ENCODE peak calls at places on chromosomes 1 and 21, in four cellular contexts. A, L, I and K are unnamed samples.

GRCh38 chr1:169795687-169796086 is 980 bp upstream of the METTL18 start:
- DNase-seq in L (no peak), I (no peak), A (no peak), K (peak)

GRCh38 chr1:39673215-39673614 is 1.3 kb upstream of the NT5C1A start:
- DNase-seq in I (no peak), A (no peak), L (no peak), K (no peak)

GRCh38 chr1:243354511-243355153 is 98.8 kb downstream of the SDCCAG8 start:
- DNase-seq in L (no peak), A (no peak), I (no peak), K (no peak)

GRCh38 chr1:47444578-47445465 is 7.0 kb downstream of the FOXD2 start:
- DNase-seq in L (no peak), A (no peak), I (no peak), K (no peak)

GRCh38 chr1:215631489-215631888 is 64.4 kb downstream of the KCTD3 start:
- DNase-seq in L (no peak), I (no peak), A (no peak), K (no peak)

GRCh38 chr1:150973258-150973825 is 1.3 kb downstream of the CERS2 start:
- DNase-seq in I (no peak), L (no peak), A (no peak), K (peak)

GRCh38 chr1:53134961-53135734 is 7.3 kb downstream of the SLC1A7 start:
- DNase-seq in A (no peak), L (no peak), I (no peak), K (peak)

GRCh38 chr1:116331523-116331922 is 41.5 kb upstream of the ATP1A1 start:
- DNase-seq in L (no peak), I (no peak), A (no peak), K (no peak)

GRCh38 chr1:176696109-176696508 is 233.1 kb downstream of the PAPPA2 start:
- DNase-seq in L (no peak), I (no peak), A (no peak), K (no peak)

GRCh38 chr1:201272838-201273237 is 10.5 kb upstream of the PKP1 start:
- DNase-seq in I (no peak), L (no peak), A (no peak), K (no peak)

GRCh38 chr1:53288247-53289049 is 39.4 kb downstream of the LRP8 start:
- DNase-seq in L (no peak), I (no peak), A (no peak), K (no peak)

GRCh38 chr1:181089017-181089776 is 697 bp downstream of the IER5 start:
- DNase-seq in L (no peak), A (no peak), I (no peak), K (peak)

GRCh38 chr1:171743014-171743870 is 1.4 kb upstream of the VAMP4 start:
- DNase-seq in A (no peak), L (no peak), I (no peak), K (no peak)

GRCh38 chr1:243982451-243983018 is 68.5 kb upstream of the ZBTB18 start:
- DNase-seq in L (peak), I (peak), A (no peak), K (no peak)

GRCh38 chr1:201376464-201377374 is 761 bp downstream of the TNNT2 start:
- DNase-seq in L (peak), A (no peak), I (peak), K (peak)

GRCh38 chr1:83791821-83792437 is 207.0 kb downstream of the TTLL7 start:
- DNase-seq in I (no peak), A (no peak), L (no peak), K (no peak)

GRCh38 chr1:57124170-57124569 is 158.4 kb upstream of the C8B start:
- DNase-seq in L (no peak), I (no peak), A (no peak), K (no peak)

GRCh38 chr1:161770250-161770649 is 4.1 kb downstream of the ATF6 start:
- DNase-seq in I (no peak), A (no peak), L (no peak), K (no peak)

GRCh38 chr1:21706151-21706835 is 37.1 kb upstream of the RAP1GAP start:
- DNase-seq in L (peak), A (no peak), I (peak), K (no peak)

GRCh38 chr1:44114098-44114497 is 4.5 kb upstream of the KLF17 start:
- DNase-seq in I (no peak), A (no peak), L (no peak), K (no peak)

GRCh38 chr1:9265966-9266365 is 26.7 kb upstream of the SPSB1 start:
- DNase-seq in L (no peak), A (no peak), I (no peak), K (no peak)

GRCh38 chr1:77370588-77371306 is 88.9 kb downstream of the AK5 start:
- DNase-seq in A (no peak), I (no peak), L (no peak), K (no peak)

GRCh38 chr1:100360790-100361232 is 8.5 kb downstream of the CDC14A start:
- DNase-seq in A (no peak), I (no peak), L (no peak), K (no peak)

GRCh38 chr1:165854101-165854845 is 26.9 kb downstream of the UCK2 start:
- DNase-seq in I (no peak), A (no peak), L (no peak), K (no peak)

GRCh38 chr1:40784141-40784770 is 669 bp downstream of the KCNQ4 start:
- DNase-seq in I (no peak), L (no peak), A (no peak), K (peak)

GRCh38 chr1:228061411-228062084 is 21.0 kb upstream of the ARF1 start:
- DNase-seq in I (no peak), A (no peak), L (no peak), K (no peak)

GRCh38 chr1:15935056-15935950 is 40.6 kb downstream of the ZBTB17 start:
- DNase-seq in I (no peak), L (no peak), A (no peak), K (no peak)

GRCh38 chr21:38477241-38477640 is 21.0 kb downstream of the ERG start:
- DNase-seq in A (no peak), L (no peak), I (no peak), K (no peak)

GRCh38 chr1:228977741-228978140 is 242.5 kb downstream of the RHOU start:
- DNase-seq in I (no peak), A (no peak), L (no peak), K (no peak)

GRCh38 chr1:154559496-154559950 is 1.1 kb upstream of the UBE2Q1 start:
- DNase-seq in L (peak), A (peak), I (peak), K (peak)

GRCh38 chr1:11151854-11152612 is 37.1 kb upstream of the ANGPTL7 start:
- DNase-seq in I (no peak), L (no peak), A (no peak), K (no peak)

GRCh38 chr1:212565571-212566305 is 42.8 kb upstream of the ATF3 start:
- DNase-seq in L (no peak), I (no peak), A (no peak), K (no peak)

GRCh38 chr1:208936431-208936830 is 647.1 kb upstream of the CAMK1G start:
- DNase-seq in L (no peak), I (no peak), A (no peak), K (no peak)

GRCh38 chr1:15424981-15425380 is 13.3 kb upstream of the CTRC start:
- DNase-seq in L (no peak), A (no peak), I (no peak), K (no peak)

GRCh38 chr1:193463518-193463917 is 277.1 kb upstream of the B3GALT2 start:
- DNase-seq in L (no peak), I (no peak), A (no peak), K (no peak)

GRCh38 chr1:68819190-68819829 is 322.4 kb upstream of the DEPDC1 start:
- DNase-seq in L (no peak), I (peak), A (no peak), K (no peak)
- TF ChIP-seq CBX5 in L (no peak), I (no peak), A (no peak), K (no peak)

GRCh38 chr21:45594721-45595489 is 48.6 kb upstream of the PCBP3 start:
- DNase-seq in A (no peak), I (no peak), L (no peak), K (no peak)
- TF ChIP-seq CBX5 in A (no peak), I (no peak), L (no peak), K (no peak)

GRCh38 chr1:185595835-185596667 is 138.1 kb upstream of the HMCN1 start:
- DNase-seq in I (peak), L (peak), A (peak), K (peak)
- TF ChIP-seq CBX5 in I (no peak), L (no peak), A (no peak), K (no peak)

GRCh38 chr1:36523230-36523495 is 40.5 kb upstream of the CSF3R start:
- DNase-seq in I (no peak), A (no peak), L (no peak), K (no peak)

GRCh38 chr1:36520771-36521420 is 38.2 kb upstream of the CSF3R start:
- DNase-seq in I (no peak), L (no peak), A (no peak), K (no peak)

GRCh38 chr1:36523850-36524249 is 41.1 kb upstream of the CSF3R start:
- DNase-seq in I (no peak), A (no peak), L (no peak), K (no peak)

GRCh38 chr1:36522461-36523229 is 39.9 kb upstream of the CSF3R start:
- DNase-seq in I (no peak), L (no peak), A (no peak), K (no peak)

DNA sequence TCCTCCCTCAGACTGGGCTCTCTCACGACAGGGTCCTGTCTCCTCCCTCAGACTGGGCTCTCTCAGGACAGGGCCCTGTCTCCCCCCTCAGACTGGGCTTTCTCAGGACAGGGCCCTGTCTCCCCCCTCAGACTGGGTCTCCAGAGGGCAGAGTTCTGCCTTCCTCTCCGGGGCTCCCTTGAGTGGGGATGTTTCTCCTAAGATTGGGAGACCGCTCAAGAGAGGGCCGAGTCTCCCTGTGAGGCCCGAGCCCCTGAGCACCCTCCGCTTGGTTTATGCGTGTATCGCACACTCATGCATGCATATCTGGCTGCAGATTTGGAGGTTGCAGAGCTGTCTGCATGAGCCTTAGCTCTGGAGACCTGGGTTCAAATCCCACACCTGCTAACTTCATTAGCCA is 39.3 kb upstream of the CSF3R start:
- DNase-seq in I (no peak), L (no peak), A (no peak), K (no peak)
- TF ChIP-seq CBX5 in I (no peak), L (no peak), A (no peak), K (no peak)

DNA sequence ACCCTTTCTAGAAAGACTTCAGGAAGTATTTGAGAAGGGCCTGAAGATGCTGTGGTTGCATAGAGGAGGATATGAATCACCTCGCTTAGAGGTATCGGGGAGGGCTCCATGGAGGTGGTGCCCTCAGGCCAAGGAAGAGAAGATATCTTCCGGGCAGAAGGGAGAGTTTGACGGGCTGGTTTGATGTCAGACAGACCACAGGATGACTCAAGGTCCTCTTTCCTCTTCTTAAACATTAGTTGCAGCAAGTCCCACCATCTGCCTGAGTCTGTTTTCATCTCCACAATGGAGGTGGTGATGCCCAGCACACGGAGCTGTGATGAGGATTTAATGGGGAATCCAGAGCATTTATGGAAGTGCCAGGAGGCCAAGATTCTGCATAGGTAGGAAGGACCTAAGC is 25.1 kb upstream of the RUNX3 start:
- DNase-seq in L (no peak), A (no peak), I (no peak), K (no peak)
- TF ChIP-seq CBX5 in L (no peak), A (no peak), I (no peak), K (no peak)

DNA sequence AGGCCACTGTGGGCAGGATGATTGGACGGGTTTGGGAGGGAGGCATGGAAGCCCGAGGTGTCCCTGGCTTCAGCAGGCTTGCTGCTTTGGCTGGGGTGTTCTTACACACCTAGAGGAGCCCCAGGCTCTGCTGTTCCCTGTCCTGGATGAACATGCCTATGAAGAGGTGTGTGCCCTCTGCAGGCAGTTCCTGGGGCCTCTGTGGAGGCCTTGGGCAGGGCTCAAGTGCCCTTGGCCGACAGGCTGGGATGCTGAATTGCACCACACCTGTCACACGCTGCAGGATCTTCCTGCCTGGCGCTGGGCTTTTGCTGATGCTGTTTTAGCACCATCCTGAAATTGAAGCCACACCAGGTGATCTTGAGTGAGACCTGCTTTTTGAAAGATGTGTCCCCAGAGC is 415.0 kb upstream of the VAMP3 start:
- DNase-seq in L (no peak), A (no peak), I (no peak), K (no peak)
- TF ChIP-seq CBX5 in L (no peak), A (no peak), I (no peak), K (no peak)

DNA sequence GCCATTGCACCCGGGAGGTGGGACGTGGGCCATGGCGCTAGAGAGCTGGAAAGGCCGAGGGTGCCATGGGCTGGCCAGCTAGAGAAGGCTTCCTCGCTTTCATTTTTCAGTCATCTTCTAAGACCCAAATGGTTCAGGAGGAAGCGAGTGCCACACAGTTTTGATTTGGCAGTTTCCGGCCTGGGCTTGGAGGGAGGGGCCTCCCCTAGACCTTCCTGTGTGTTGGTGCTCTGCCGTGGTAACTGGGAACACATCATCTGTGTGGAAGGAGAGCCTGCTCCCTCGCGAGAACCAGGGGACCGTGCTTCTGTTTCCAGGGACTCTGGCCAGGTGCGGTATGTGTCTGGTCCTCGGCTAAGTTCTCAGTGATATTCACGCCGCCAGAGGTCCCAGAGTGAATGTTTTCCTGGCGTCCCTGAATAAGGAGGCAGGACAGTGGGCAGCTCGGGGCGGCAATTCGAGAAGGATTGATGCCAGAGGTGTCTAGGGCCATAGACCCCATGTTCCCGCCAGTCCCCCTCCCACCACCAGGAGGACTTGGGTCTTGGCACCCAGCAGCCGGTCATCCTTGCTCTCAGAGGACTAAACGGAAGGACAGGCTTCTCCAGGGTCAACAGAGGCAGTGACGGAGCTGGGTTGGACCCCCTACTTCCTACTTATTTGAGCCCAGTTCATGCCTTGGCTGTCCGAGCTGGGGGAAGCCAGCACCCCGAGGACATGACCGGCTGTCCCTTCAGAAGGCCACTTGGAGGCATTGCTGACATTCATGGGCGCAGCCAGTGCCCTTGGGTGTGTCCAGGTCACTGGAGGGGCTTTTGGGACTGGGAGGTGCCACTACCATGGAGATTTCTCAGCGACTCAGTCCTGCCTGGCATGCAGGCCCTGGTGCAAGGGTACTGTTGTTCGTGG is 2.7 kb upstream of the NPHP4 start:
- DNase-seq in A (peak), I (no peak), L (no peak), K (no peak)
- TF ChIP-seq CBX5 in A (no peak), I (no peak), L (no peak), K (no peak)

DNA sequence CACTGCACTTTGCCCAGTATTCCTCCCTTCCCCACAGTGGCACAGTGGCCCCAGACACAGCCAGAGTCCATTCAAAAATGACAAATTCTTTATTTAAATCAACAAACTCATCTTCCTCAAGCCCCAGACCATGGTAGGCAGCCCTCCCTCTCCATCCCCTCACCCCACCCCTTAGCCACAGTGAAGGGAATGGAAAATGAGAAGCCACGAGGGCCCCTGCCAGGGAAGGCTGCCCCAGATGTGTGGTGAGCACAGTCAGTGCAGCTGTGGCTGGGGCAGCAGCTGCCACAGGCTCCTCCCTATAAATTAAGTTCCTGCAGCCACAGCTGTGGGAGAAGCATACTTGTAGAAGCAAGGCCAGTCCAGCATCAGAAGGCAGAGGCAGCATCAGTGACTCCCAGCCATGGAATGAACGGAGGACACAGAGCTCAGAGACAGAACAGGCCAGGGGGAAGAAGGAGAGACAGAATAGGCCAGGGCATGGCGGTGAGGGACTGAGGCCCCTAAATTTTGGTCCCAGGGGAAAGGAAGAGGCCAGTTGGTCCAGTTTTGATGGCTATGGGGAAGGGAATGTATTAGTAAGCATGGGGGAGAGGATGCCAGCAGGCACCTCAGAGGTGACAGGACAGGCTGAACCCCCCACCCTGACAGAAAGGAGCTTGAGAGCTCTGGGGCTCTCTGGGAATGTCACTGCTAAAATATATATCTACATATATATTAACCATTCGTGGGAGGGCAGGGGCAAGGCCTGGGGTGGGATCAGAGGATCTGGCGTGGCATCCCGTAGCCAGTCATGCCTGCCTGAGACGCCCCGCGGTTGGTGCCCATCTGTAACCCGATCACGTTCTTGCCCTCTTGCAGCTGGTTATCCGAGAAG is 7.0 kb downstream of the TAGLN2 start:
- DNase-seq in L (no peak), I (no peak), A (no peak), K (no peak)
- TF ChIP-seq CBX5 in L (no peak), I (no peak), A (no peak), K (no peak)

GRCh38 chr1:222582099-222582774 is 7.5 kb downstream of the TAF1A start:
- DNase-seq in A (peak), I (no peak), L (peak), K (no peak)
- TF ChIP-seq CBX5 in A (no peak), I (no peak), L (no peak), K (no peak)

GRCh38 chr1:18951818-18952391 is 4.6 kb downstream of the IFFO2 start:
- DNase-seq in A (peak), L (no peak), I (no peak), K (no peak)
- TF ChIP-seq CBX5 in A (peak), L (no peak), I (no peak), K (no peak)